ENCODE peak calls at places on chromosomes 7 and 10, in five cellular contexts. I is GM12878, N is HCT116, Y is HepG2, L is K562. E is an unnamed sample.

GRCh38 chr10:113080621-113081229 is 130.7 kb downstream of the TCF7L2 start:
- DNase-seq in I (no peak), N (no peak), Y (no peak), L (no peak), E (no peak)

GRCh38 chr10:378930-379704 is 243.9 kb downstream of the ZMYND11 start:
- DNase-seq in I (no peak), N (no peak), Y (no peak), L (no peak), E (no peak)

GRCh38 chr7:129391546-129392211 is 42.6 kb upstream of the STRIP2 start:
- DNase-seq in I (no peak), N (no peak), Y (no peak), L (no peak), E (no peak)

GRCh38 chr7:37445800-37446199 is 2.9 kb downstream of the ELMO1 start:
- DNase-seq in I (no peak), N (no peak), Y (no peak), L (no peak), E (no peak)

GRCh38 chr10:28254290-28254985 is 48.4 kb downstream of the MPP7 start:
- DNase-seq in I (no peak), N (peak), Y (no peak), L (no peak), E (no peak)

GRCh38 chr7:157494506-157495176 is 157.8 kb downstream of the DNAJB6 start:
- DNase-seq in I (no peak), N (no peak), Y (no peak), L (no peak), E (no peak)

GRCh38 chr10:31129261-31129660 is 97.6 kb upstream of the ZNF438 start:
- DNase-seq in I (no peak), N (no peak), Y (no peak), L (peak), E (no peak)

GRCh38 chr7:131544021-131544420 is 12.4 kb downstream of the PODXL start:
- DNase-seq in I (no peak), N (no peak), Y (no peak), L (no peak), E (no peak)

GRCh38 chr10:6083523-6084475 is 5.0 kb upstream of the RBM17 start:
- DNase-seq in I (no peak), N (no peak), Y (no peak), L (no peak), E (no peak)

GRCh38 chr7:26159243-26159642 is 7.2 kb downstream of the NFE2L3 start:
- DNase-seq in I (no peak), N (no peak), Y (peak), L (no peak), E (no peak)

GRCh38 chr10:79070611-79071534 is 2.1 kb downstream of the ZMIZ1 start:
- DNase-seq in I (no peak), N (no peak), Y (peak), L (no peak), E (no peak)

GRCh38 chr10:93006435-93007039 is 54.1 kb upstream of the CYP26C1 start:
- DNase-seq in I (no peak), N (no peak), Y (peak), L (peak), E (no peak)

GRCh38 chr7:139883814-139884213 is 54.8 kb downstream of the TBXAS1 start:
- DNase-seq in I (no peak), N (no peak), Y (no peak), L (no peak), E (no peak)

GRCh38 chr10:11563936-11564335 is 47.5 kb downstream of the USP6NL start:
- DNase-seq in I (no peak), N (no peak), Y (no peak), L (no peak), E (no peak)

GRCh38 chr7:77923419-77923818 is 124.8 kb downstream of the PHTF2 start:
- DNase-seq in I (no peak), N (no peak), Y (no peak), L (no peak), E (no peak)

DNA sequence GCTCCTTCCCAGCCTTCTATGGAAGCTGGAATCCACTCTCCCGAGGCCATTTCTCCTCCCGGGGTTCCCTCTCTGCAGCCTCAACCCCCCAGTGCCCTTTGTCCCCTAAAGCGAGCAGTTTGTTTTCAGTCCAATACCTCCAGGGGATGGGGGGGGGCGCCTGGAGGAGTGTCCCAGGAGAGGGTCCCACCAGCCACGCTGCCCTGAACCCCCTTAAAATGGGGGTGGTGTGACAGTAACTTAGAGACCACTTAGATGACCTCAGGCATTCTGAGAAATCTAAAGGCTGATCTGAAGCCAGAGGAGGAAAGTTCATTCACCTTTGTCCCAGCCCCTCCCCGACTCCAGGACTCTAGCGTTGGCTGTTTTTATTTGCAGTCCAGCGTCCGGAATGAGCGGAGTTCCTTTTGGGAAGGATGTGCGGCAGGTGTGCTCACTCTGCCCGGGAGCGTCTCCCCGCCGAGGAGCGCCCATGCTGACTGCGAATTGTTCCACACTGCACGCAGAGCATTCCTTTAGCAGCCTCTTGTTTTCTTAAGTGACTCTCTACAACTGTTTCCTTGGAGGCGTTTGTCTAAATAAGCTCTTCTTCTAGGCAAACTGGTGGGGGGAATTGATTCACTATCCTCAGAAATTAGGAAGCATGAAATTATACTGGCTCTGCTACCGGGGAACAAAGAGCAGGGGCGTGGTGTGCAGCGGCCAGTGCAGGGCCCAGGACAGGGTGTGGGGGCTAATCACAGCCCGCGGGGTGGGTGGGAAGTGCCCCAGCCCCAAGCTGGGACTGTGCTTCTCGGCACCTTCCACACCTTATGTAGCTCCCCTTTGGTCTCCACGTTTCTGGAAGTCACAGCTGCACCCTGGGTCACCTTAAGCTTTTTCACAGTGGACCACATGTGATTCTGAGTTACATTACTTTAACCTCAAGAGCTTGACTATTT is 46.3 kb downstream of the SYPL1 start:
- DNase-seq in I (no peak), N (no peak), Y (peak), L (no peak), E (peak)
- TF ChIP-seq SRF in I (no peak), N (no peak), Y (no peak), L (no peak), E (no peak)

DNA sequence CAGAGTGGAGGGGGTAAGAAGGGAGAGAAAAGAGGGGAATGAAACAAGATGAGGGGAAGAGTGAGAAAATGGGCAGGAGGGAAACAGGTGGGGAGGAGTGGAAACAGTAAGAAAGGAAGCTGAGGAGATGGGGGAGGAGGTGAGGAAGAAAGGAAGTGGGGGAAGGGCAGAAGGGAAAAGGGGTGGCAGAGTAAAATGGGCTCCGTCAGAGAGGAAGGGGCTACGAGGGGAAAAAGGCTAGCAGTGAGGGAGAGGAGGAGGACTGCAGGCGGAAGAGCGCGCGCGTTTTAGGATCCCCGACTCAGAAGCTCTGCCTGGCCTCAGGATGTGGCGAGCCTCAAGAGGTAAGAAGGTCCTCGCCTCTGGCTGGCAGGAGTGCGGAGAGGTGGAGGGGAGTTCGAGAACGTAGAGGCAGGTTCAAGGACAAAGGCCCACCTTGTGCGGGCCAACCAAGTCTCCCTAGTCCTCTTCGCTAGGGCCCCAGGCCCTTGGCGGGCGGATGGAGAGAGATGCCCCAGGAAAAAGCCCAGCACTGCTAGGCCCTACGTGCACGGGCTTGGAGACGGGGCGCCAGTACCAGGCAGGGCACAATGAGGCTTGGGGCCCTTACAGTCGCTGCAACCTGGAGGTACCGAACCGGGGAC is 5.8 kb upstream of the NKX2-3 start:
- DNase-seq in I (no peak), N (no peak), Y (no peak), L (no peak), E (no peak)
- TF ChIP-seq SRF in I (no peak), N (no peak), Y (no peak), L (no peak), E (no peak)

DNA sequence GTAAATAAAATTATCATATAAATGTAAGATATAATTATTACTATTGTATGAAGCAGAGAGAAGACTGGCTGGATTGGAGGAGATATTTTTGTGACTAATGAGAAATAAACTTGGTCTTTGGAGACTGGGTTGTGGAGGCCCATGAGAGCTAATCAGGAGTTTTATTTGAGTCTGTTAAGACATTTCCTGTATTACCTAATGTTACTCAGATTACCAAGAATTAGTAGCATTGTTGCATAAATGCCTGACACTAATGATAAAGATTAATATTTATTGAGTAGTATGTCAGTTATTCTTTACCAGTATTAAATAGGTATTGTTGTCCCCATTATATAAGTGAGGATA is 7.1 kb downstream of the CCDC126 start:
- DNase-seq in I (no peak), N (no peak), Y (no peak), L (no peak), E (no peak)
- TF ChIP-seq SRF in I (no peak), N (no peak), Y (no peak), L (no peak), E (no peak)

DNA sequence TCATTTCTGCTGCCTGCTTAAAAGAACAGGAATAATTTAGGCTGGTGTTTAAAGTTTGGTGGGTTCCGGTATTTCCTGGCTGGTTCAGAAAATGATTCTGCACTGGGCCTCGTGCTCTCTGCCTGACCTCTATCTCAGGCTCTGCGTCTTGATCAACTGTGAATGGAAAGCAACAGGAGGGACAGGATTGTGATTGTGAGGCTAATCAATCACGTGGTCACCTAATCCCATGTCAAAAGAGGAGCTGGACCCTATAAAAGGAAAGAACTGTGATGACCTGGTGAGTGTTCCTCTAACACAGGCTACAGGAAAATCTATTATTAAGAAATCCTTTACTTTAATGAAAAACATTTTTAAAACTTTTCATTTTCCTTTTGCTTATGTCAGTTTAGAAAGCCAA is at the start of gene DHX32:
- DNase-seq in I (no peak), N (no peak), Y (no peak), L (no peak), E (no peak)
- TF ChIP-seq SRF in I (no peak), N (no peak), Y (no peak), L (no peak), E (no peak)

GRCh38 chr10:124225029-124225467 is 131.7 kb upstream of the CHST15 start:
- DNase-seq in I (no peak), N (no peak), Y (no peak), L (no peak), E (no peak)
- TF ChIP-seq SRF in I (no peak), N (no peak), Y (no peak), L (no peak), E (no peak)

GRCh38 chr7:44587843-44588711 is 6.0 kb upstream of the TMED4 start:
- DNase-seq in I (peak), N (peak), Y (peak), L (no peak), E (no peak)
- TF ChIP-seq SRF in I (no peak), N (no peak), Y (no peak), L (no peak), E (no peak)